ENCODE peak calls at places on chromosomes 12 and 14, in six cellular contexts. One of them, this sample, is unnamed.

GRCh38 chr12:123867141-123867540 is 105.0 kb downstream of the DNAH10 start:
- DNase-seq in fibroblast of lung: no peak
- DNase-seq in left ventricle myocardium inferior: no peak
- DNase-seq in tibial nerve: no peak
- DNase-seq in CD8-positive, alpha-beta T cell: no peak
- DNase-seq in tibial artery: no peak
- DNase-seq in this sample: no peak

GRCh38 chr12:116525418-116526001 is 33.7 kb upstream of the MAP1LC3B2 start:
- DNase-seq in fibroblast of lung: peak
- DNase-seq in left ventricle myocardium inferior: peak
- DNase-seq in tibial nerve: peak
- DNase-seq in CD8-positive, alpha-beta T cell: no peak
- DNase-seq in tibial artery: peak
- DNase-seq in this sample: no peak

GRCh38 chr12:11875414-11875935 is 195.3 kb upstream of the BCL2L14 start:
- DNase-seq in fibroblast of lung: peak
- DNase-seq in left ventricle myocardium inferior: no peak
- DNase-seq in tibial nerve: no peak
- DNase-seq in CD8-positive, alpha-beta T cell: no peak
- DNase-seq in tibial artery: no peak
- DNase-seq in this sample: no peak

GRCh38 chr14:39219075-39219499 is 14.6 kb upstream of the MIA2 start:
- DNase-seq in fibroblast of lung: no peak
- DNase-seq in left ventricle myocardium inferior: no peak
- DNase-seq in tibial nerve: no peak
- DNase-seq in CD8-positive, alpha-beta T cell: no peak
- DNase-seq in tibial artery: no peak
- DNase-seq in this sample: no peak

GRCh38 chr12:30692470-30692869 is 3.2 kb downstream of the IPO8 start:
- DNase-seq in fibroblast of lung: peak
- DNase-seq in left ventricle myocardium inferior: no peak
- DNase-seq in tibial nerve: no peak
- DNase-seq in CD8-positive, alpha-beta T cell: no peak
- DNase-seq in tibial artery: no peak
- DNase-seq in this sample: no peak

GRCh38 chr14:64232095-64232830 is 61.9 kb downstream of the ESR2 start:
- DNase-seq in fibroblast of lung: peak
- DNase-seq in left ventricle myocardium inferior: no peak
- DNase-seq in tibial nerve: no peak
- DNase-seq in CD8-positive, alpha-beta T cell: no peak
- DNase-seq in tibial artery: no peak
- DNase-seq in this sample: no peak

GRCh38 chr14:38848243-38848642 is 254.8 kb downstream of the SEC23A start:
- DNase-seq in fibroblast of lung: no peak
- DNase-seq in left ventricle myocardium inferior: no peak
- DNase-seq in tibial nerve: no peak
- DNase-seq in CD8-positive, alpha-beta T cell: no peak
- DNase-seq in tibial artery: no peak
- DNase-seq in this sample: no peak

GRCh38 chr14:21860172-21860571 is 186.6 kb upstream of the OR4E1 start:
- DNase-seq in fibroblast of lung: peak
- DNase-seq in left ventricle myocardium inferior: no peak
- DNase-seq in tibial nerve: no peak
- DNase-seq in CD8-positive, alpha-beta T cell: no peak
- DNase-seq in tibial artery: no peak
- DNase-seq in this sample: peak

DNA sequence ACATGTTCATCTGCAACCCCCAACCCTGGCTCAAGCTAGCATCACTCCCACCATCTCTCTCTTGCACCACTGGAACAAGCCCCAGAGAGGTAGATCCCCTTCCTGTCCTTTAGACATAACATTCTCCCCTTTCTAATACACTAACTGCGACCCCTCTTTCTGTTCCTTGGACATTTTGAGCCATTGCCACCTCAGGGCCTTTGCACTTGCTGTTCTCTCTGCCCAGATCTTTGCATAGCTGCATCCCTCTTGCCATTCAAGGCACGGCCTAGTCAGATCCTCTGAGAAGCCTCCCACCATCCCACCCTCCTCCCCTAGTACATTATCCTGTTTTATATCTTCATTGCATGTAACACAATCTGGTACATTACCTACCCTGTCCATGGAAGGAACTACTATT is 16.5 kb downstream of the FOXN3 start:
- DNase-seq in fibroblast of lung: no peak
- DNase-seq in left ventricle myocardium inferior: no peak
- DNase-seq in tibial nerve: no peak
- DNase-seq in CD8-positive, alpha-beta T cell: no peak
- DNase-seq in tibial artery: no peak
- DNase-seq in this sample: no peak
- H3K27ac ChIP-seq in fibroblast of lung: no peak
- H3K27ac ChIP-seq in left ventricle myocardium inferior: no peak
- H3K27ac ChIP-seq in tibial nerve: no peak
- H3K27ac ChIP-seq in CD8-positive, alpha-beta T cell: no peak
- H3K27ac ChIP-seq in tibial artery: no peak
- H3K27ac ChIP-seq in this sample: no peak

DNA sequence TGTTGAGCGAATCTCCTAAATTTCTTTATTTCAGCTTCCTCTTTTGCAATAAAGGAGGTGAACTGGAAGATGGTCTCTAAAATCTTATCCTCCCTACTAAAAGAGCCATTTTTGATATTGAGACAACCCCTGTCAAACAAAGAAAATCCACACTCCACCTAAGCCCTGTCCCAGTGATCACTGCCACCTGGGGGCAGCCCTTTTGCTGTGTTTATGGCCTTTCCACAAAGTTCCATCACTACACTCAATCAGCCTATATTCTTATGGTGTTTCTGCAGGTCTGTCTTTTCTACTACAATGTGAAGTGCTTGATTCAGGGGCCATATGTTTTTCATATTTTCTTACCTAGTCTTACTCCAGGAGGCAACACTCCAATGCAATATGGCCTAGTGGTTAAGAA is 163.7 kb downstream of the BMP4 start:
- DNase-seq in fibroblast of lung: no peak
- DNase-seq in left ventricle myocardium inferior: no peak
- DNase-seq in tibial nerve: no peak
- DNase-seq in CD8-positive, alpha-beta T cell: no peak
- DNase-seq in tibial artery: no peak
- DNase-seq in this sample: no peak
- TF ChIP-seq CTCF in fibroblast of lung: no peak
- TF ChIP-seq CTCF in left ventricle myocardium inferior: no peak
- TF ChIP-seq CTCF in tibial nerve: no peak
- TF ChIP-seq CTCF in CD8-positive, alpha-beta T cell: no peak
- TF ChIP-seq CTCF in tibial artery: no peak
- TF ChIP-seq CTCF in this sample: no peak

DNA sequence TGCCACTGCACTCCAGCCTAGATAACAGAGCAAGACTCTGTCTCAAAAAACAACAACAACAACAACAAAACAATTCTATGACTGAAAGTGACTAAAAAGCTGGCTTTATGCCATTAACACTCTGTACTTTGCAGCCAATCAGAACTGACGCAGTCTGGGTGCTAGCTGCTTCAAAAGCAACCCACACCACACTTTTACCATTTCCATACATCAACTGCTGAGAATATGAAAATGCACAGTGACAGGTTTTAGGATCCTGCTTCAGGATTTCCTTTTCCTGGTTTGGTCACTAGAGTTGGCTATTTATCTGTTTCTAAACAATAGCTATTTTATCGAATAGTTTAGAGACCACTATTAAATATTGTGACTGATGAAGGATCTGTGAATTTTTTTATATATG is 23.1 kb upstream of the P2RX4 start:
- DNase-seq in fibroblast of lung: no peak
- DNase-seq in left ventricle myocardium inferior: no peak
- DNase-seq in tibial nerve: no peak
- DNase-seq in CD8-positive, alpha-beta T cell: no peak
- DNase-seq in tibial artery: no peak
- DNase-seq in this sample: no peak
- H3K27ac ChIP-seq in fibroblast of lung: no peak
- H3K27ac ChIP-seq in left ventricle myocardium inferior: no peak
- H3K27ac ChIP-seq in tibial nerve: no peak
- H3K27ac ChIP-seq in CD8-positive, alpha-beta T cell: no peak
- H3K27ac ChIP-seq in tibial artery: no peak
- H3K27ac ChIP-seq in this sample: no peak

GRCh38 chr12:104986022-104986941 is at the start of gene NOPCHAP1:
- DNase-seq in fibroblast of lung: peak
- DNase-seq in left ventricle myocardium inferior: peak
- DNase-seq in tibial nerve: peak
- DNase-seq in CD8-positive, alpha-beta T cell: peak
- DNase-seq in tibial artery: peak
- DNase-seq in this sample: peak

GRCh38 chr12:104990950-104991349 is 4.8 kb downstream of the NOPCHAP1 start:
- DNase-seq in fibroblast of lung: no peak
- DNase-seq in left ventricle myocardium inferior: no peak
- DNase-seq in tibial nerve: no peak
- DNase-seq in CD8-positive, alpha-beta T cell: no peak
- DNase-seq in tibial artery: no peak
- DNase-seq in this sample: no peak

GRCh38 chr12:104985206-104985605 is 910 bp upstream of the NOPCHAP1 start:
- DNase-seq in fibroblast of lung: no peak
- DNase-seq in left ventricle myocardium inferior: no peak
- DNase-seq in tibial nerve: no peak
- DNase-seq in CD8-positive, alpha-beta T cell: no peak
- DNase-seq in tibial artery: no peak
- DNase-seq in this sample: no peak
- TF ChIP-seq CTCF in fibroblast of lung: no peak
- TF ChIP-seq CTCF in left ventricle myocardium inferior: no peak
- TF ChIP-seq CTCF in tibial nerve: no peak
- TF ChIP-seq CTCF in CD8-positive, alpha-beta T cell: no peak
- TF ChIP-seq CTCF in tibial artery: no peak
- TF ChIP-seq CTCF in this sample: no peak

This sample was measured in CD4-positive, alpha-beta T cell.